ENCODE peak calls at places on chromosome 5, in six cellular contexts. O is CD8-positive, alpha-beta memory T cell; K is astrocyte of the spinal cord; W is choroid plexus epithelial cell; F is NCI-H774; J is IMR-90. L is an unnamed sample.

GRCh38 chr5:82165740-82166530 is 112.2 kb downstream of the RPS23 start:
- DNase-seq in O (no peak), K (peak), W (peak), F (peak), J (peak), L (peak)

GRCh38 chr5:56494300-56494704 is 261.2 kb upstream of the ANKRD55 start:
- DNase-seq in O (no peak), K (no peak), W (peak), F (no peak), J (peak), L (no peak)

GRCh38 chr5:174535691-174536090 is 188.7 kb upstream of the MSX2 start:
- DNase-seq in O (no peak), K (peak), W (peak), F (no peak), J (peak), L (no peak)

GRCh38 chr5:151772029-151772867 is 494 bp downstream of the G3BP1 start:
- DNase-seq in O (peak), K (peak), W (peak), F (no peak), J (no peak), L (no peak)

GRCh38 chr5:65394078-65394477 is 87.6 kb downstream of the ADAMTS6 start:
- DNase-seq in O (no peak), K (peak), W (peak), F (no peak), J (peak), L (no peak)

GRCh38 chr5:3266861-3267260 is 328.8 kb upstream of the IRX1 start:
- DNase-seq in O (no peak), K (no peak), W (no peak), F (no peak), J (no peak), L (no peak)

GRCh38 chr5:61322738-61323429 is 9.2 kb upstream of the ZSWIM6 start:
- DNase-seq in O (no peak), K (no peak), W (no peak), F (no peak), J (peak), L (no peak)

GRCh38 chr5:141681695-141682641 is at the start of gene ARAP3:
- DNase-seq in O (peak), K (peak), W (peak), F (no peak), J (peak), L (no peak)

GRCh38 chr5:77590347-77590746 is 48.2 kb downstream of the OTP start:
- DNase-seq in O (no peak), K (no peak), W (no peak), F (no peak), J (no peak), L (no peak)

GRCh38 chr5:180304016-180304292 is 12.1 kb upstream of the MAPK9 start:
- DNase-seq in O (no peak), K (no peak), W (no peak), F (no peak), J (no peak), L (no peak)

GRCh38 chr5:71748360-71748759 is 29.3 kb downstream of the CARTPT start:
- DNase-seq in O (no peak), K (no peak), W (no peak), F (peak), J (no peak), L (no peak)

GRCh38 chr5:147818290-147818689 is 13.2 kb downstream of the SPINK1 start:
- DNase-seq in O (no peak), K (no peak), W (no peak), F (no peak), J (no peak), L (no peak)

GRCh38 chr5:38228914-38229313 is 29.4 kb upstream of the EGFLAM start:
- DNase-seq in O (no peak), K (no peak), W (no peak), F (no peak), J (no peak), L (no peak)

GRCh38 chr5:10649518-10650410 is 85.9 kb downstream of the ANKRD33B start:
- DNase-seq in O (no peak), K (peak), W (peak), F (no peak), J (no peak), L (no peak)

GRCh38 chr5:8686707-8687106 is 817.8 kb downstream of the MTRR start:
- DNase-seq in O (no peak), K (peak), W (peak), F (no peak), J (peak), L (no peak)

GRCh38 chr5:156239800-156240199 is 87.2 kb upstream of the SGCD start:
- DNase-seq in O (no peak), K (no peak), W (no peak), F (no peak), J (no peak), L (no peak)

GRCh38 chr5:149141957-149142851 is 911 bp downstream of the ABLIM3 start:
- DNase-seq in O (no peak), K (no peak), W (peak), F (no peak), J (peak), L (no peak)

GRCh38 chr5:129905467-129906176 is 1.4 kb downstream of the CHSY3 start:
- DNase-seq in O (no peak), K (peak), W (peak), F (no peak), J (peak), L (no peak)

GRCh38 chr5:178377583-178378270 is 145.1 kb upstream of the PHYKPL start:
- DNase-seq in O (no peak), K (no peak), W (no peak), F (no peak), J (no peak), L (no peak)

GRCh38 chr5:174176511-174176910 is 131.0 kb downstream of the NSG2 start:
- DNase-seq in O (no peak), K (no peak), W (no peak), F (no peak), J (no peak), L (no peak)

GRCh38 chr5:139091439-139092156 is 106.6 kb downstream of the SIL1 start:
- DNase-seq in O (no peak), K (peak), W (peak), F (no peak), J (no peak), L (no peak)

GRCh38 chr5:180127682-180128670 is 56.4 kb upstream of the RNF130 start:
- DNase-seq in O (no peak), K (no peak), W (no peak), F (no peak), J (no peak), L (no peak)

GRCh38 chr5:52800394-52801213 is 12.9 kb downstream of the ITGA1 start:
- DNase-seq in O (peak), K (peak), W (peak), F (no peak), J (peak), L (no peak)

GRCh38 chr5:1516615-1517601 is 6.9 kb downstream of the LPCAT1 start:
- DNase-seq in O (peak), K (peak), W (peak), F (no peak), J (peak), L (no peak)

GRCh38 chr5:123599171-123599570 is 87.2 kb downstream of the CSNK1G3 start:
- DNase-seq in O (no peak), K (no peak), W (peak), F (no peak), J (peak), L (no peak)

GRCh38 chr5:142322747-142323479 is 1.9 kb downstream of the SPRY4 start:
- DNase-seq in O (no peak), K (peak), W (peak), F (no peak), J (peak), L (no peak)

GRCh38 chr5:72860499-72860898 is 44.0 kb downstream of the TNPO1 start:
- DNase-seq in O (no peak), K (peak), W (peak), F (no peak), J (peak), L (no peak)

GRCh38 chr5:34555699-34556513 is 100.2 kb upstream of the RAI14 start:
- DNase-seq in O (no peak), K (no peak), W (no peak), F (peak), J (no peak), L (no peak)

GRCh38 chr5:4773827-4774317 is 366.3 kb upstream of the ADAMTS16 start:
- DNase-seq in O (no peak), K (no peak), W (no peak), F (no peak), J (no peak), L (no peak)

GRCh38 chr5:131225282-131225974 is 38.4 kb upstream of the CDC42SE2 start:
- DNase-seq in O (no peak), K (no peak), W (no peak), F (no peak), J (no peak), L (no peak)

GRCh38 chr5:83184534-83184933 is 107.2 kb downstream of the XRCC4 start:
- DNase-seq in O (no peak), K (no peak), W (peak), F (no peak), J (no peak), L (no peak)

GRCh38 chr5:103743455-103743854 is 180.9 kb upstream of the NUDT12 start:
- DNase-seq in O (no peak), K (no peak), W (no peak), F (no peak), J (no peak), L (no peak)

GRCh38 chr5:138408023-138408422 is 30.8 kb upstream of the REEP2 start:
- DNase-seq in O (no peak), K (no peak), W (no peak), F (peak), J (no peak), L (no peak)

L was measured in HFF-Myc.